ENCODE peak calls at places on chromosomes 7 and 10, in five cellular contexts. One of them, this sample, is unnamed.

GRCh38 chr7:157502701-157503111 is 165.9 kb downstream of the DNAJB6 start:
- DNase-seq in mucosa of descending colon: no peak
- DNase-seq in transverse colon: peak; percentile 20
- DNase-seq in pancreas: peak; percentile 28
- DNase-seq in astrocyte of the spinal cord: peak; percentile 16
- DNase-seq in this sample: no peak

GRCh38 chr7:4707134-4707651 is 25.1 kb downstream of the FOXK1 start:
- DNase-seq in mucosa of descending colon: no peak
- DNase-seq in astrocyte of the spinal cord: peak; percentile 54
- DNase-seq in pancreas: no peak
- DNase-seq in transverse colon: no peak
- DNase-seq in this sample: no peak

GRCh38 chr7:79425665-79426064 is 27.8 kb downstream of the MAGI2 start:
- DNase-seq in astrocyte of the spinal cord: no peak
- DNase-seq in transverse colon: no peak
- DNase-seq in mucosa of descending colon: no peak
- DNase-seq in pancreas: no peak
- DNase-seq in this sample: no peak

GRCh38 chr10:97926055-97926454 is 76.4 kb downstream of the GOLGA7B start:
- DNase-seq in mucosa of descending colon: no peak
- DNase-seq in astrocyte of the spinal cord: no peak
- DNase-seq in transverse colon: no peak
- DNase-seq in pancreas: peak; percentile 45
- DNase-seq in this sample: no peak

GRCh38 chr7:123666492-123666891 is 10.8 kb downstream of the LMOD2 start:
- DNase-seq in astrocyte of the spinal cord: no peak
- DNase-seq in transverse colon: no peak
- DNase-seq in mucosa of descending colon: no peak
- DNase-seq in pancreas: no peak
- DNase-seq in this sample: no peak

GRCh38 chr10:102515724-102516123 is 12.0 kb downstream of the SUFU start:
- DNase-seq in astrocyte of the spinal cord: no peak
- DNase-seq in pancreas: no peak
- DNase-seq in transverse colon: no peak
- DNase-seq in mucosa of descending colon: no peak
- DNase-seq in this sample: no peak

GRCh38 chr7:28376634-28377033 is 35.7 kb upstream of the CREB5 start:
- DNase-seq in pancreas: no peak
- DNase-seq in mucosa of descending colon: no peak
- DNase-seq in transverse colon: no peak
- DNase-seq in astrocyte of the spinal cord: no peak
- DNase-seq in this sample: peak; percentile 87

GRCh38 chr10:128915630-128916029 is 551.4 kb upstream of the MGMT start:
- DNase-seq in mucosa of descending colon: no peak
- DNase-seq in astrocyte of the spinal cord: no peak
- DNase-seq in transverse colon: no peak
- DNase-seq in pancreas: no peak
- DNase-seq in this sample: no peak

GRCh38 chr7:121510858-121511482 is 114.9 kb upstream of the FAM3C start:
- DNase-seq in transverse colon: no peak
- DNase-seq in pancreas: no peak
- DNase-seq in astrocyte of the spinal cord: no peak
- DNase-seq in mucosa of descending colon: no peak
- DNase-seq in this sample: no peak

GRCh38 chr7:148697256-148697841 is 1.4 kb upstream of the CUL1 start:
- DNase-seq in astrocyte of the spinal cord: peak; percentile 20
- DNase-seq in pancreas: no peak
- DNase-seq in mucosa of descending colon: no peak
- DNase-seq in transverse colon: peak; percentile 15
- DNase-seq in this sample: no peak

GRCh38 chr7:51316666-51317581 is at the start of gene COBL:
- DNase-seq in pancreas: peak; percentile 77
- DNase-seq in transverse colon: peak; percentile 54
- DNase-seq in astrocyte of the spinal cord: no peak
- DNase-seq in mucosa of descending colon: peak; percentile 81
- DNase-seq in this sample: peak; percentile 39

GRCh38 chr10:27819781-27820531 is 74.3 kb upstream of the MKX start:
- DNase-seq in transverse colon: no peak
- DNase-seq in mucosa of descending colon: no peak
- DNase-seq in astrocyte of the spinal cord: peak; percentile 67
- DNase-seq in pancreas: peak; percentile 63
- DNase-seq in this sample: peak; percentile 46

GRCh38 chr10:69418052-69418752 is 1.5 kb upstream of the TACR2 start:
- DNase-seq in astrocyte of the spinal cord: no peak
- DNase-seq in mucosa of descending colon: no peak
- DNase-seq in transverse colon: peak; percentile 48
- DNase-seq in pancreas: no peak
- DNase-seq in this sample: no peak

GRCh38 chr7:45919947-45920542 is 1.0 kb downstream of the IGFBP3 start:
- DNase-seq in pancreas: no peak
- DNase-seq in transverse colon: no peak
- DNase-seq in astrocyte of the spinal cord: peak; percentile 14
- DNase-seq in mucosa of descending colon: no peak
- DNase-seq in this sample: no peak

GRCh38 chr10:34280599-34281374 is 534.3 kb downstream of the PARD3 start:
- DNase-seq in transverse colon: no peak
- DNase-seq in mucosa of descending colon: no peak
- DNase-seq in astrocyte of the spinal cord: peak; percentile 98
- DNase-seq in pancreas: no peak
- DNase-seq in this sample: peak; percentile 81

GRCh38 chr7:51075681-51076580 is 240.7 kb downstream of the COBL start:
- DNase-seq in mucosa of descending colon: no peak
- DNase-seq in astrocyte of the spinal cord: no peak
- DNase-seq in pancreas: peak; percentile 76
- DNase-seq in transverse colon: no peak
- DNase-seq in this sample: peak; percentile 6

GRCh38 chr7:82818091-82818620 is 344.5 kb downstream of the PCLO start:
- DNase-seq in mucosa of descending colon: no peak
- DNase-seq in transverse colon: no peak
- DNase-seq in astrocyte of the spinal cord: no peak
- DNase-seq in pancreas: no peak
- DNase-seq in this sample: no peak

GRCh38 chr10:986137-986825 is 2.0 kb upstream of the GTPBP4 start:
- DNase-seq in mucosa of descending colon: no peak
- DNase-seq in pancreas: no peak
- DNase-seq in astrocyte of the spinal cord: peak; percentile 62
- DNase-seq in transverse colon: no peak
- DNase-seq in this sample: no peak

GRCh38 chr7:129271500-129272355 is 46.9 kb downstream of the AHCYL2 start:
- DNase-seq in transverse colon: peak; percentile 55
- DNase-seq in mucosa of descending colon: no peak
- DNase-seq in pancreas: no peak
- DNase-seq in astrocyte of the spinal cord: peak; percentile 64
- DNase-seq in this sample: no peak

GRCh38 chr7:128422856-128423255 is 13.1 kb upstream of the IMPDH1 start:
- DNase-seq in pancreas: no peak
- DNase-seq in astrocyte of the spinal cord: no peak
- DNase-seq in mucosa of descending colon: no peak
- DNase-seq in transverse colon: no peak
- DNase-seq in this sample: no peak

GRCh38 chr10:48249004-48249762 is 25.3 kb downstream of the FRMPD2 start:
- DNase-seq in astrocyte of the spinal cord: no peak
- DNase-seq in mucosa of descending colon: no peak
- DNase-seq in transverse colon: no peak
- DNase-seq in pancreas: no peak
- DNase-seq in this sample: no peak

GRCh38 chr7:111183373-111183772 is 92.4 kb downstream of the LRRN3 start:
- DNase-seq in astrocyte of the spinal cord: no peak
- DNase-seq in transverse colon: no peak
- DNase-seq in pancreas: no peak
- DNase-seq in mucosa of descending colon: no peak
- DNase-seq in this sample: no peak

GRCh38 chr7:140122975-140123374 is 53.8 kb downstream of the KDM7A start:
- DNase-seq in mucosa of descending colon: no peak
- DNase-seq in pancreas: no peak
- DNase-seq in transverse colon: no peak
- DNase-seq in astrocyte of the spinal cord: no peak
- DNase-seq in this sample: no peak

GRCh38 chr10:86782691-86783418 is 26.4 kb downstream of the BMPR1A start:
- DNase-seq in transverse colon: no peak
- DNase-seq in mucosa of descending colon: no peak
- DNase-seq in pancreas: no peak
- DNase-seq in astrocyte of the spinal cord: no peak
- DNase-seq in this sample: no peak

GRCh38 chr10:97805096-97805879 is 33.5 kb upstream of the SFRP5 start:
- DNase-seq in transverse colon: no peak
- DNase-seq in pancreas: no peak
- DNase-seq in mucosa of descending colon: no peak
- DNase-seq in astrocyte of the spinal cord: no peak
- DNase-seq in this sample: no peak

GRCh38 chr7:132901241-132901640 is 180.6 kb downstream of the CHCHD3 start:
- DNase-seq in pancreas: no peak
- DNase-seq in mucosa of descending colon: no peak
- DNase-seq in astrocyte of the spinal cord: no peak
- DNase-seq in transverse colon: no peak
- DNase-seq in this sample: no peak

GRCh38 chr10:63515002-63515763 is 6.0 kb upstream of the REEP3 start:
- DNase-seq in mucosa of descending colon: no peak
- DNase-seq in pancreas: no peak
- DNase-seq in astrocyte of the spinal cord: peak; percentile 66
- DNase-seq in transverse colon: no peak
- DNase-seq in this sample: no peak
- H3K4me3 ChIP-seq in mucosa of descending colon: no peak overlapping the region
- H3K4me3 ChIP-seq in pancreas: no peak overlapping the region
- H3K4me3 ChIP-seq in astrocyte of the spinal cord: no peak overlapping the region
- H3K4me3 ChIP-seq in transverse colon: no peak overlapping the region
- H3K4me3 ChIP-seq in this sample: no peak overlapping the region

GRCh38 chr10:103668351-103669242 is 175.1 kb downstream of the NEURL1 start:
- DNase-seq in astrocyte of the spinal cord: peak; percentile 24
- DNase-seq in mucosa of descending colon: peak; percentile 64
- DNase-seq in pancreas: no peak
- DNase-seq in transverse colon: peak; percentile 51
- DNase-seq in this sample: no peak
- H3K4me3 ChIP-seq in astrocyte of the spinal cord: no peak overlapping the region
- H3K4me3 ChIP-seq in mucosa of descending colon: no peak overlapping the region
- H3K4me3 ChIP-seq in pancreas: no peak overlapping the region
- H3K4me3 ChIP-seq in transverse colon: no peak overlapping the region
- H3K4me3 ChIP-seq in this sample: no peak overlapping the region

DNA sequence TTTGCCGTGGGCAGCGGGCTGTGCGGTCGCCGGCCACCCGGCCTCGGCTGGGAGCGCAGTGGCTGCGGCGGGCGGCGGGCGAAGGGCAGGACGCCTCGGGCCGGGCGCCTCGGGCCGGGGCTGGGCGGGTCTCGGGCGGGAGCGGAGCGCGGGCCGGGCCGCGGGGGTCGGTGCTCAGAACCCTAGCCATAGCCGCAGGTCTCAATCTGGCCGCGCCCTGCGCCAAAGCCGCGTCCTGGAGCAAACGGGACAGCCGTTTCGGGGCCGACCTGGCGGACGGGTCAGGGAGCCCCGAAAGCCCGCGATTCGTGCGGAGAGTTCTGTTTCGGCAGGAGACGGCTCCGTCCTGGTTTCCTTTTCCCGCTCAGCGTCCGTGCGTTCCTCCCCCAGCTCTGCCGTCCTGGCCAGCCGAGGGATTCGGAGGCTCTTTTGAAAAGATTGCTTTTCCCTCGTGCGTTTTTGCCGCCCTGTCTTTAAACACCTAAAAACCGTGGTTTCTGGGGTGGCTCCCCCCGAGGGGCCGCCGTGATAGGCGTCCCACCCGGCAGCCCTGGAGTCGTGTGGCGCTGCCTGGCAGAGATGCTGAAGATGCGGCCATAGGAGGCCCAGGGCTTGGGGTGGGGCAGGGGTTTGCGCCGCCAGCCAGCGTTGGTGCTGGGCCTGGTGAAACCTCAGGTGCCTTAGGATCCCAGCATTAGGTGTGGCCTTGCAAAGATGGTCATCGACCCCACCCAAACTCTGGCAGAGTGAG is 727 bp downstream of the RET start:
- DNase-seq in pancreas: no peak
- DNase-seq in transverse colon: no peak
- DNase-seq in astrocyte of the spinal cord: peak; percentile 2
- DNase-seq in mucosa of descending colon: no peak
- DNase-seq in this sample: peak; percentile 31
- H3K4me3 ChIP-seq in pancreas: no peak overlapping the region
- H3K4me3 ChIP-seq in transverse colon: peak overlapping the region; percentile 44
- H3K4me3 ChIP-seq in astrocyte of the spinal cord: peak overlapping the region; percentile 13
- H3K4me3 ChIP-seq in mucosa of descending colon: no peak overlapping the region
- H3K4me3 ChIP-seq in this sample: peak overlapping the region; percentile 36

DNA sequence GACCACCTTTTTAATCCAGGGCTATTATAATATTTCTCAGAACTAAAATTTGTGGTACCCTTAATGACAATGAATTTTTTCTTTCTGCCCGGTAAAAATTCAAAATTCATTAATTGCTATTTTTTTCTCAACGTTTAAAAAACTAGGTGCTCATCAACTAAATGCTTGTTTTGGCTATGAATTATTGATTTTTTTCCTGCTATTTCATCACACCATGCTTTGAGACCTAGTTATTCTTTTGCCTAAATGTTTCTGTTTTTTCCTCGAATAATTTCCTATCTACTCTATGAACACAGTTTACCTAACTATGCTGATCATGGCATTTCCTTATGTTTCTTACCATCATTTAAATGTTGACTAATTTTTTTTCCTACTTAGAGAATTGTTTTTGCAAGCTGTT is 5.6 kb upstream of the CD36 start:
- DNase-seq in astrocyte of the spinal cord: no peak
- DNase-seq in pancreas: no peak
- DNase-seq in transverse colon: no peak
- DNase-seq in mucosa of descending colon: no peak
- DNase-seq in this sample: no peak
- H3K4me3 ChIP-seq in astrocyte of the spinal cord: no peak overlapping the region
- H3K4me3 ChIP-seq in pancreas: no peak overlapping the region
- H3K4me3 ChIP-seq in transverse colon: no peak overlapping the region
- H3K4me3 ChIP-seq in mucosa of descending colon: no peak overlapping the region
- H3K4me3 ChIP-seq in this sample: no peak overlapping the region

GRCh38 chr7:117322741-117323584 is at the start of gene WNT2:
- DNase-seq in astrocyte of the spinal cord: peak; percentile 62
- DNase-seq in transverse colon: no peak
- DNase-seq in pancreas: no peak
- DNase-seq in mucosa of descending colon: no peak
- DNase-seq in this sample: no peak
- H3K4me3 ChIP-seq in astrocyte of the spinal cord: peak within 1 kb of the TSS; percentile 45
- H3K4me3 ChIP-seq in transverse colon: peak within 1 kb of the TSS; percentile 22
- H3K4me3 ChIP-seq in pancreas: peak within 1 kb of the TSS; percentile 15
- H3K4me3 ChIP-seq in mucosa of descending colon: no peak within 1 kb of the TSS
- H3K4me3 ChIP-seq in this sample: peak within 1 kb of the TSS; percentile 35

This sample was measured in MG63.